ENCODE peak calls at places on chromosomes 6 and 20, in six cellular contexts. C is H1, O is GM12878, G is HCT116, Q is K562, E is HepG2. H is an unnamed sample.

GRCh38 chr6:43714311-43715055 is 26.9 kb upstream of the MRPS18A start:
- DNase-seq in O (no peak), Q (peak; percentile 77), C (no peak), G (no peak), E (peak; percentile 54), H (no peak)

GRCh38 chr20:4592316-4593148 is 129.2 kb upstream of the PRND start:
- DNase-seq in Q (peak; percentile 38), O (no peak), G (no peak), E (peak; percentile 81), C (peak; percentile 88), H (peak; percentile 49)

GRCh38 chr6:137571854-137572253 is 77.7 kb upstream of the OLIG3 start:
- DNase-seq in E (peak; percentile 54), C (peak; percentile 86), O (no peak), G (peak; percentile 59), Q (peak; percentile 63), H (no peak)

GRCh38 chr6:103854059-103854458 is 1005.7 kb downstream of the HACE1 start:
- DNase-seq in C (no peak), E (no peak), Q (no peak), G (no peak), O (no peak), H (no peak)

GRCh38 chr6:106064103-106064502 is 22.0 kb upstream of the PRDM1 start:
- DNase-seq in E (no peak), O (no peak), Q (no peak), C (no peak), G (no peak), H (no peak)

GRCh38 chr6:145275787-145276186 is 459.5 kb downstream of the EPM2A start:
- DNase-seq in E (peak; percentile 55), G (no peak), O (no peak), Q (no peak), C (no peak), H (no peak)

GRCh38 chr20:844473-845225 is 11.1 kb downstream of the FAM110A start:
- DNase-seq in E (peak; percentile 58), G (peak; percentile 56), O (peak; percentile 45), Q (peak; percentile 91), C (peak; percentile 85), H (peak; percentile 98)

GRCh38 chr6:142773859-142774258 is 171.1 kb downstream of the HIVEP2 start:
- DNase-seq in G (no peak), E (no peak), O (no peak), C (no peak), Q (no peak), H (no peak)

GRCh38 chr20:45781391-45781931 is 10.2 kb downstream of the WFDC3 start:
- DNase-seq in Q (no peak), O (no peak), E (no peak), C (no peak), G (peak; percentile 92), H (no peak)

GRCh38 chr20:38152175-38153010 is 12.7 kb downstream of the TGM2 start:
- DNase-seq in E (peak; percentile 44), O (peak; percentile 25), G (no peak), C (no peak), Q (no peak), H (no peak)

GRCh38 chr20:25571817-25572216 is 13.5 kb downstream of the NINL start:
- DNase-seq in Q (no peak), G (no peak), O (no peak), C (no peak), E (no peak), H (no peak)

GRCh38 chr6:119129148-119129967 is 50.9 kb upstream of the FAM184A start:
- DNase-seq in C (peak; percentile 63), G (peak; percentile 72), Q (peak; percentile 86), O (no peak), E (peak; percentile 76), H (no peak)

GRCh38 chr20:31603822-31604566 is 1.1 kb upstream of the ID1 start:
- DNase-seq in O (peak; percentile 28), Q (peak; percentile 99), E (peak; percentile 100), G (peak; percentile 96), C (peak; percentile 96), H (peak; percentile 97)

GRCh38 chr6:43308101-43308989 is at the start of gene CRIP3:
- DNase-seq in Q (peak; percentile 67), E (no peak), C (peak; percentile 86), G (no peak), O (no peak), H (no peak)

GRCh38 chr6:39296745-39297640 is 17.2 kb downstream of the KCNK17 start:
- DNase-seq in G (no peak), C (no peak), E (no peak), Q (no peak), O (no peak), H (no peak)

GRCh38 chr6:168103036-168103830 is 24.2 kb upstream of the FRMD1 start:
- DNase-seq in Q (no peak), C (no peak), G (no peak), E (no peak), O (no peak), H (no peak)
- TF ChIP-seq JUND in Q (no peak), C (no peak), G (no peak), E (no peak), O (no peak), H (no peak)

GRCh38 chr6:56259682-56260081 is 12.3 kb upstream of the COL21A1 start:
- DNase-seq in C (no peak), G (no peak), E (no peak), O (no peak), Q (no peak), H (no peak)
- TF ChIP-seq JUND in C (no peak), G (no peak), E (no peak), O (no peak), Q (no peak), H (no peak)

GRCh38 chr6:79463721-79464120 is 73.5 kb downstream of the LCA5 start:
- DNase-seq in C (no peak), O (no peak), Q (no peak), E (peak; percentile 86), G (peak; percentile 33), H (no peak)

GRCh38 chr6:79466222-79466834 is 70.9 kb downstream of the LCA5 start:
- DNase-seq in C (no peak), O (no peak), E (no peak), G (peak; percentile 10), Q (no peak), H (no peak)

GRCh38 chr6:79455446-79455845 is 81.8 kb downstream of the LCA5 start:
- DNase-seq in G (no peak), O (no peak), E (no peak), Q (no peak), C (no peak), H (peak; percentile 20)

DNA sequence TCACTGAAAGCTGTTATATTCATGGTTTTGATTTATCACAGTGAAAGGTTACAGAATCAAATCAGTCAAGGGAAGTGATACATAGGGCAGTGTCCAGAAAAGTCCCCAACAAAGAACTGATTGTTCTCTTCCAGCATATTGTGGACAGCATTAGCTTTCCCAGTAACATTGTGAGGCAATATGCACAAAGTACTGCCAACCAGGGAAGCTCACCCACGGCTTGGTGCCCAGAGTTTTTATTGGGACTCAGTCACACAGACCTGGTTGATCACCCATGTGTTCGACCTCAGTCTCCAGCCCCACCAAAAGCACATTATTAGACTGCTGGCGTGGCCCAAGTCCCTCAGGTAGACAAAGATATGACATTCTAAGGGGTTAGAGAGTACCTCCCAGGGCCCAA is 76.0 kb downstream of the LCA5 start:
- DNase-seq in G (no peak), Q (no peak), O (no peak), C (no peak), E (peak; percentile 71), H (no peak)
- TF ChIP-seq JUND in G (no peak), Q (no peak), O (no peak), C (no peak), E (no peak), H (no peak)

DNA sequence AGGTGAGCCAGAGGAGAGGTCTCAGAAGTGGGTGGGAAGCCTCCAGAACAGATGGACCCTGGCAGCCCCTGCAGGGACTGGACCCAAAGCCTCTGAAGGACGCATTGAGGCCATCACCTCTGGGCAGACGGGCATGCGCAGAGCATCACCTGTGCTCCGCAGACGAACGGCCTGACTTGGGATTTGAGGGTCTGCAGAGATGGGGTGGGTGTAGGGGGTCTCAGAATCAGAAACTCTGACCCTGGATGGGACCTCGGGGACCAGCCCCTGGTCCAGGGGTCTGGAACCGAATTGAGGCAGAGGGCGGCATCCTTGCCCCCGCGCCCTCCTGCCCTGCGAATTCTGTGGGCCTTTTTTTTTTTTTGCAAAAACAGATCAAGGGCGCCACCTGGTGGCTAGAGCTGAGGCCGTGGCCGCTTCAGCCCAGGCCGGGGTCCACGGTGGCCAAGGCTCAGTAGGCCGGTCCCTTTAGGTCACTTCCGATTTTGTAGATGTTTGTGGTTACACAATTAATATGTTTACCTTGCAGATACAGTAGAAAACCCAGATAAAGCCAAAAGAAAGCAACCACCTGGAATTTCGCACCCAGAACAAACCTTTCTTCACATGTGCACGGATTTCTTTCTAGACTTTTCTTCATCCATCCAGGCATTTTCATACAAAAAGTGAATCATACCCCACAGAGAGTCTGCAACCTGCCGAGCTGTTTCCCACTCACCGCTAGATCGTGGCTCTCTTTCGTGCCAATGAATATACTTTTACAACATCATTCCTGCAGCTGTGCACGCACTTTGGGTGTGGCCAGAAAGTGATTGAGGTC is 25.9 kb downstream of the ZBP1 start:
- DNase-seq in Q (peak; percentile 75), C (peak; percentile 93), E (peak; percentile 33), O (no peak), G (peak; percentile 12), H (peak; percentile 50)
- TF ChIP-seq JUND in Q (no peak), C (no peak), E (no peak), O (no peak), G (no peak), H (no peak)

DNA sequence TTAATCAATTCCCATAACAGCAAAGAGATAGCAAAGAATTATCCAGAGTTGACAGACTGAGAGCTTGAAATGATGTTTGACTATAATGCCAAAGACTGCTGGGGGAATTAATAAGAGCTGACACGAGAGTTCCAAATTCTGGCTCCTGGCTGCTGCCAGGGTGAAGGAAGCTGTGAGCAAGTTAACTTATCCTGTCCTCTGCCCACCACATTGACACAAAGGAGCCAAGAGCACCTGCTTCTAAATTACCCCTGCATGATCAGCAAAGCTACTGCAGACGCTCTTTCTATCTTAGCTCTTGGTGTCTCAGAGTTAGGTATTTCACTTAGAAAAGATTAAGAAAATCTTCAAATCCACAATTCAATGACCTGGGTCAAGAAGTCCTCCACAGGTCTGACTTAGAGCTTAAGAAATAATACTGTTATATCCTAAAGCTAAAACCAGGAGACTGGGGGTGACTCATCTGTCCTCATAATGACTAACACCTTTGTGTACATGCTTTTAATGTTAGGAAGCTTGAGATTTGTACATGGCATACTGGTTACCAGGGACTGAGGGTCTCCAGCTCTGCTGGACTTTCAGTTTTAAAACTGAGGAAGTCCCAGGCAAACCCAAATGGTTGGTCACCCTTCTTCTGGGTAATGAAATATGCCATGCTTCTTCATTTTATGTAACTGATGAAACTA is 13.2 kb upstream of the FRK start:
- DNase-seq in Q (no peak), O (no peak), G (no peak), E (peak; percentile 75), C (no peak), H (no peak)
- TF ChIP-seq JUND in Q (peak; percentile 33), O (no peak), G (peak; percentile 92), E (peak; percentile 46), C (no peak), H (no peak)